ENCODE peak calls at places on chromosomes 2 and 18, in seven cellular contexts. One of them, this sample, is unnamed.

GRCh38 chr2:216348909-216349308 is 23.4 kb downstream of the MARCHF4 start:
- DNase-seq in GM12865: no peak
- DNase-seq in smooth muscle cell of the brain vasculature: no peak
- DNase-seq in body of pancreas: no peak
- DNase-seq in stimulated activated CD4-positive, alpha-beta T cell treated with anti-CD3 and anti-CD28 coated beads, Interleukin-4, amount 100 ng/mL, for 4 hours: no peak
- DNase-seq in kidney tubule cell: peak; percentile 79
- DNase-seq in non-pigmented ciliary epithelial cell: no peak
- DNase-seq in this sample: peak; percentile 61

GRCh38 chr18:4455113-4455811 is at the start of gene DLGAP1:
- DNase-seq in kidney tubule cell: peak; percentile 60
- DNase-seq in stimulated activated CD4-positive, alpha-beta T cell treated with anti-CD3 and anti-CD28 coated beads, Interleukin-4, amount 100 ng/mL, for 4 hours: no peak
- DNase-seq in smooth muscle cell of the brain vasculature: no peak
- DNase-seq in non-pigmented ciliary epithelial cell: no peak
- DNase-seq in body of pancreas: peak; percentile 17
- DNase-seq in GM12865: peak; percentile 44
- DNase-seq in this sample: peak; percentile 5

GRCh38 chr18:78986018-78986481 is 6.4 kb downstream of the SALL3 start:
- DNase-seq in body of pancreas: no peak
- DNase-seq in stimulated activated CD4-positive, alpha-beta T cell treated with anti-CD3 and anti-CD28 coated beads, Interleukin-4, amount 100 ng/mL, for 4 hours: no peak
- DNase-seq in non-pigmented ciliary epithelial cell: no peak
- DNase-seq in smooth muscle cell of the brain vasculature: no peak
- DNase-seq in kidney tubule cell: peak; percentile 22
- DNase-seq in GM12865: no peak
- DNase-seq in this sample: no peak

GRCh38 chr2:178072383-178073301 is at the start of gene PDE11A:
- DNase-seq in stimulated activated CD4-positive, alpha-beta T cell treated with anti-CD3 and anti-CD28 coated beads, Interleukin-4, amount 100 ng/mL, for 4 hours: no peak
- DNase-seq in GM12865: peak; percentile 30
- DNase-seq in kidney tubule cell: peak; percentile 94
- DNase-seq in non-pigmented ciliary epithelial cell: peak; percentile 19
- DNase-seq in body of pancreas: peak; percentile 96
- DNase-seq in smooth muscle cell of the brain vasculature: peak; percentile 18
- DNase-seq in this sample: peak; percentile 69

GRCh38 chr18:35619941-35620340 is 38.4 kb downstream of the GALNT1 start:
- DNase-seq in non-pigmented ciliary epithelial cell: no peak
- DNase-seq in GM12865: no peak
- DNase-seq in kidney tubule cell: no peak
- DNase-seq in stimulated activated CD4-positive, alpha-beta T cell treated with anti-CD3 and anti-CD28 coated beads, Interleukin-4, amount 100 ng/mL, for 4 hours: no peak
- DNase-seq in smooth muscle cell of the brain vasculature: no peak
- DNase-seq in body of pancreas: no peak
- DNase-seq in this sample: no peak

GRCh38 chr2:62475172-62476011 is 30.6 kb downstream of the TMEM17 start:
- DNase-seq in body of pancreas: peak; percentile 52
- DNase-seq in stimulated activated CD4-positive, alpha-beta T cell treated with anti-CD3 and anti-CD28 coated beads, Interleukin-4, amount 100 ng/mL, for 4 hours: no peak
- DNase-seq in GM12865: no peak
- DNase-seq in kidney tubule cell: peak; percentile 29
- DNase-seq in non-pigmented ciliary epithelial cell: no peak
- DNase-seq in smooth muscle cell of the brain vasculature: no peak
- DNase-seq in this sample: no peak

GRCh38 chr2:17869128-17869527 is 9.3 kb upstream of the KCNS3 start:
- DNase-seq in smooth muscle cell of the brain vasculature: no peak
- DNase-seq in stimulated activated CD4-positive, alpha-beta T cell treated with anti-CD3 and anti-CD28 coated beads, Interleukin-4, amount 100 ng/mL, for 4 hours: no peak
- DNase-seq in body of pancreas: no peak
- DNase-seq in non-pigmented ciliary epithelial cell: peak; percentile 2
- DNase-seq in kidney tubule cell: peak; percentile 71
- DNase-seq in GM12865: no peak
- DNase-seq in this sample: no peak

GRCh38 chr2:204447722-204448121 is 97.6 kb upstream of the PARD3B start:
- DNase-seq in non-pigmented ciliary epithelial cell: no peak
- DNase-seq in GM12865: no peak
- DNase-seq in kidney tubule cell: no peak
- DNase-seq in body of pancreas: no peak
- DNase-seq in smooth muscle cell of the brain vasculature: no peak
- DNase-seq in stimulated activated CD4-positive, alpha-beta T cell treated with anti-CD3 and anti-CD28 coated beads, Interleukin-4, amount 100 ng/mL, for 4 hours: no peak
- DNase-seq in this sample: no peak

GRCh38 chr2:99430614-99431258 is 59.1 kb downstream of the REV1 start:
- DNase-seq in GM12865: no peak
- DNase-seq in body of pancreas: no peak
- DNase-seq in smooth muscle cell of the brain vasculature: peak; percentile 9
- DNase-seq in kidney tubule cell: no peak
- DNase-seq in stimulated activated CD4-positive, alpha-beta T cell treated with anti-CD3 and anti-CD28 coated beads, Interleukin-4, amount 100 ng/mL, for 4 hours: no peak
- DNase-seq in non-pigmented ciliary epithelial cell: peak; percentile 23
- DNase-seq in this sample: no peak

GRCh38 chr2:94870392-94871225 is 621 bp upstream of the TEKT4 start:
- DNase-seq in stimulated activated CD4-positive, alpha-beta T cell treated with anti-CD3 and anti-CD28 coated beads, Interleukin-4, amount 100 ng/mL, for 4 hours: no peak
- DNase-seq in kidney tubule cell: peak; percentile 29
- DNase-seq in smooth muscle cell of the brain vasculature: no peak
- DNase-seq in body of pancreas: no peak
- DNase-seq in non-pigmented ciliary epithelial cell: no peak
- DNase-seq in GM12865: peak; percentile 50
- DNase-seq in this sample: no peak

GRCh38 chr2:86021396-86022378 is 84.0 kb downstream of the POLR1A start:
- DNase-seq in smooth muscle cell of the brain vasculature: no peak
- DNase-seq in GM12865: no peak
- DNase-seq in kidney tubule cell: no peak
- DNase-seq in stimulated activated CD4-positive, alpha-beta T cell treated with anti-CD3 and anti-CD28 coated beads, Interleukin-4, amount 100 ng/mL, for 4 hours: no peak
- DNase-seq in body of pancreas: peak; percentile 9
- DNase-seq in non-pigmented ciliary epithelial cell: no peak
- DNase-seq in this sample: no peak

GRCh38 chr2:42191285-42192009 is 22.3 kb downstream of the EML4 start:
- DNase-seq in body of pancreas: no peak
- DNase-seq in stimulated activated CD4-positive, alpha-beta T cell treated with anti-CD3 and anti-CD28 coated beads, Interleukin-4, amount 100 ng/mL, for 4 hours: no peak
- DNase-seq in kidney tubule cell: no peak
- DNase-seq in smooth muscle cell of the brain vasculature: no peak
- DNase-seq in non-pigmented ciliary epithelial cell: no peak
- DNase-seq in GM12865: no peak
- DNase-seq in this sample: no peak